ENCODE peak calls at places on chromosomes 12 and 14, in six cellular contexts. One of them, this sample, is unnamed.

GRCh38 chr14:101225729-101226152 is 322.2 kb upstream of the RTL1 start:
- DNase-seq in ovary: no peak
- DNase-seq in heart left ventricle: no peak
- DNase-seq in H54: no peak
- DNase-seq in tibial nerve: no peak
- DNase-seq in HCT116: no peak
- DNase-seq in this sample: no peak

GRCh38 chr12:4246116-4246515 is 27.4 kb upstream of the CCND2 start:
- DNase-seq in H54: no peak
- DNase-seq in heart left ventricle: no peak
- DNase-seq in tibial nerve: no peak
- DNase-seq in HCT116: no peak
- DNase-seq in ovary: no peak
- DNase-seq in this sample: no peak

GRCh38 chr14:68715032-68715924 is 77.6 kb downstream of the ZFP36L1 start:
- DNase-seq in heart left ventricle: no peak
- DNase-seq in ovary: no peak
- DNase-seq in H54: no peak
- DNase-seq in tibial nerve: no peak
- DNase-seq in HCT116: no peak
- DNase-seq in this sample: no peak

GRCh38 chr12:40016960-40017359 is 88.9 kb downstream of the SLC2A13 start:
- DNase-seq in heart left ventricle: no peak
- DNase-seq in HCT116: no peak
- DNase-seq in tibial nerve: no peak
- DNase-seq in ovary: no peak
- DNase-seq in H54: no peak
- DNase-seq in this sample: no peak

GRCh38 chr14:78758333-78758732 is 588.2 kb downstream of the NRXN3 start:
- DNase-seq in H54: no peak
- DNase-seq in tibial nerve: no peak
- DNase-seq in HCT116: peak; percentile 4
- DNase-seq in ovary: no peak
- DNase-seq in heart left ventricle: no peak
- DNase-seq in this sample: no peak

GRCh38 chr12:23472329-23472971 is 477.0 kb downstream of the SOX5 start:
- DNase-seq in HCT116: no peak
- DNase-seq in ovary: no peak
- DNase-seq in heart left ventricle: no peak
- DNase-seq in H54: no peak
- DNase-seq in tibial nerve: no peak
- DNase-seq in this sample: no peak

GRCh38 chr14:91284791-91285548 is 40.5 kb upstream of the GPR68 start:
- DNase-seq in tibial nerve: no peak
- DNase-seq in ovary: no peak
- DNase-seq in HCT116: no peak
- DNase-seq in H54: peak; percentile 49
- DNase-seq in heart left ventricle: no peak
- DNase-seq in this sample: no peak

GRCh38 chr14:95667251-95667693 is 19.0 kb upstream of the TCL1B start:
- DNase-seq in HCT116: no peak
- DNase-seq in heart left ventricle: no peak
- DNase-seq in ovary: no peak
- DNase-seq in tibial nerve: no peak
- DNase-seq in H54: no peak
- DNase-seq in this sample: peak; percentile 53

GRCh38 chr14:74401504-74402241 is 24.3 kb downstream of the SYNDIG1L start:
- DNase-seq in H54: no peak
- DNase-seq in tibial nerve: peak; percentile 9
- DNase-seq in ovary: no peak
- DNase-seq in heart left ventricle: peak; percentile 35
- DNase-seq in HCT116: no peak
- DNase-seq in this sample: peak; percentile 88

GRCh38 chr14:54683882-54684794 is 117.2 kb downstream of the SAMD4A start:
- DNase-seq in H54: no peak
- DNase-seq in tibial nerve: peak; percentile 77
- DNase-seq in heart left ventricle: no peak
- DNase-seq in ovary: no peak
- DNase-seq in HCT116: no peak
- DNase-seq in this sample: no peak

GRCh38 chr12:55729592-55730446 is 1.0 kb upstream of the CD63 start:
- DNase-seq in tibial nerve: peak; percentile 93
- DNase-seq in heart left ventricle: peak; percentile 94
- DNase-seq in H54: peak; percentile 93
- DNase-seq in HCT116: peak; percentile 68
- DNase-seq in ovary: peak; percentile 90
- DNase-seq in this sample: peak; percentile 79

GRCh38 chr12:26668847-26669246 is 164.1 kb downstream of the ITPR2 start:
- DNase-seq in HCT116: no peak
- DNase-seq in tibial nerve: no peak
- DNase-seq in heart left ventricle: no peak
- DNase-seq in ovary: no peak
- DNase-seq in H54: no peak
- DNase-seq in this sample: no peak

GRCh38 chr12:88579941-88580871 is at the start of gene KITLG:
- DNase-seq in H54: peak; percentile 68
- DNase-seq in HCT116: peak; percentile 76
- DNase-seq in heart left ventricle: peak; percentile 86
- DNase-seq in ovary: peak; percentile 64
- DNase-seq in tibial nerve: peak; percentile 71
- DNase-seq in this sample: peak; percentile 91
- TF ChIP-seq POLR2A in H54: peak; percentile 98
- TF ChIP-seq POLR2A in HCT116: peak; percentile 97
- TF ChIP-seq POLR2A in heart left ventricle: no peak
- TF ChIP-seq POLR2A in ovary: peak; percentile 47
- TF ChIP-seq POLR2A in tibial nerve: peak; percentile 57
- TF ChIP-seq POLR2A in this sample: peak; percentile 68

GRCh38 chr12:8026282-8026637 is 6.3 kb upstream of the FOXJ2 start:
- DNase-seq in H54: no peak
- DNase-seq in ovary: no peak
- DNase-seq in heart left ventricle: no peak
- DNase-seq in HCT116: no peak
- DNase-seq in tibial nerve: no peak
- DNase-seq in this sample: no peak
- TF ChIP-seq POLR2A in H54: no peak
- TF ChIP-seq POLR2A in ovary: peak; percentile 73
- TF ChIP-seq POLR2A in heart left ventricle: no peak
- TF ChIP-seq POLR2A in HCT116: no peak
- TF ChIP-seq POLR2A in tibial nerve: peak; percentile 79
- TF ChIP-seq POLR2A in this sample: no peak

GRCh38 chr12:68100241-68100640 is 59.3 kb downstream of the IFNG start:
- DNase-seq in tibial nerve: no peak
- DNase-seq in H54: no peak
- DNase-seq in ovary: no peak
- DNase-seq in heart left ventricle: no peak
- DNase-seq in HCT116: no peak
- DNase-seq in this sample: no peak
- TF ChIP-seq POLR2A in tibial nerve: no peak
- TF ChIP-seq POLR2A in H54: no peak
- TF ChIP-seq POLR2A in ovary: no peak
- TF ChIP-seq POLR2A in heart left ventricle: no peak
- TF ChIP-seq POLR2A in HCT116: no peak
- TF ChIP-seq POLR2A in this sample: no peak

GRCh38 chr12:57514720-57515467 is 5.4 kb downstream of the DDIT3 start:
- DNase-seq in ovary: no peak
- DNase-seq in heart left ventricle: no peak
- DNase-seq in HCT116: no peak
- DNase-seq in H54: no peak
- DNase-seq in tibial nerve: no peak
- DNase-seq in this sample: peak; percentile 26
- TF ChIP-seq POLR2A in ovary: no peak
- TF ChIP-seq POLR2A in heart left ventricle: no peak
- TF ChIP-seq POLR2A in HCT116: no peak
- TF ChIP-seq POLR2A in H54: no peak
- TF ChIP-seq POLR2A in tibial nerve: no peak
- TF ChIP-seq POLR2A in this sample: no peak

GRCh38 chr14:23297096-23297495 is 5.6 kb downstream of the PPP1R3E start:
- DNase-seq in H54: no peak
- DNase-seq in heart left ventricle: no peak
- DNase-seq in ovary: no peak
- DNase-seq in tibial nerve: no peak
- DNase-seq in HCT116: no peak
- DNase-seq in this sample: no peak

GRCh38 chr14:23296012-23296777 is 6.5 kb downstream of the PPP1R3E start:
- DNase-seq in HCT116: no peak
- DNase-seq in heart left ventricle: no peak
- DNase-seq in ovary: no peak
- DNase-seq in H54: no peak
- DNase-seq in tibial nerve: no peak
- DNase-seq in this sample: no peak

GRCh38 chr14:23297878-23298277 is 4.8 kb downstream of the PPP1R3E start:
- DNase-seq in heart left ventricle: no peak
- DNase-seq in HCT116: no peak
- DNase-seq in H54: no peak
- DNase-seq in ovary: no peak
- DNase-seq in tibial nerve: no peak
- DNase-seq in this sample: no peak

GRCh38 chr14:23294346-23294733 is 8.3 kb downstream of the PPP1R3E start:
- DNase-seq in ovary: no peak
- DNase-seq in heart left ventricle: no peak
- DNase-seq in H54: no peak
- DNase-seq in HCT116: no peak
- DNase-seq in tibial nerve: no peak
- DNase-seq in this sample: no peak

DNA sequence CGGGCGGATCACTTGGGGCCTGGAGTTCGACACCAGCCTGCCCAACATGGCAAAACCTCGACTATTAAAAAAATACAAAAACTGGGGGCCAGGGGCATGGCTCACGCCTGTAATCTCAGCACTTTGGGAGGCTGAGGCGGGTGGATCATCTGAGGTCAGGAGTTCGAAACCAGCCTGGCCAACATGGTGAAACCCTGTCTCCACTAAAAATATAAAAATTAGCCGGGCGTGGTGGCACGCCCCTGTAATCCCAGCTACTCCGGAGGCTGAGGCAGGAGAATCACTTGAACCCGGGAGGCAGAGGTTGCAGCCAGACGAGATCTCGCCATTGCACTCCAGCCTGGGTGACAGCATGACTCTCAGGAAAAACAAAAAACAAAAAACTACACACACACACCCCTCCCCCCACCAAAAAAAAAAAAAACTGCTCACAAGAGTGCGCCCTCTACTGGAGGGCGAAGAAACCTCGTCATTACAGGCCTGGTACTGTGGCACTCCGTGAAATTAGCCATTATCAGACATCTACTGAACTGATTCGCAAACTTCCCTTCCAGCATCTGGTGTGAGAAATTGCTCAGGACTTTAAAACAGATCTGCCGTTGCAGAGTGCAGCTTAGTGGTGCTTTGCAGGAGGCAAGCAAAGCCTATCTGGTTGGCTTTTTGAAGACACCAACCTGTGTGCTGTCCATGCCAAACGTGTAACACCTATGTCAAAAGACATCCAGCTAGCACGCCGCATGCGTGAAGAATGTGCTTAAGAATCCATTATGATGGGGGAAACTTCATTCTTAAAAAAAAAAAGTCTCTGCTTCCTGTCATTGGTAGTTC is 7.7 kb downstream of the PPP1R3E start:
- DNase-seq in ovary: no peak
- DNase-seq in HCT116: no peak
- DNase-seq in heart left ventricle: no peak
- DNase-seq in H54: no peak
- DNase-seq in tibial nerve: peak; percentile 47
- DNase-seq in this sample: peak; percentile 51
- TF ChIP-seq POLR2A in ovary: no peak
- TF ChIP-seq POLR2A in HCT116: no peak
- TF ChIP-seq POLR2A in heart left ventricle: no peak
- TF ChIP-seq POLR2A in H54: no peak
- TF ChIP-seq POLR2A in tibial nerve: no peak
- TF ChIP-seq POLR2A in this sample: no peak

GRCh38 chr12:64665506-64665905 is 55.2 kb downstream of the RASSF3 start:
- DNase-seq in tibial nerve: no peak
- DNase-seq in HCT116: no peak
- DNase-seq in ovary: no peak
- DNase-seq in H54: no peak
- DNase-seq in heart left ventricle: no peak
- DNase-seq in this sample: peak; percentile 62
- TF ChIP-seq POLR2A in tibial nerve: no peak
- TF ChIP-seq POLR2A in HCT116: no peak
- TF ChIP-seq POLR2A in ovary: no peak
- TF ChIP-seq POLR2A in H54: no peak
- TF ChIP-seq POLR2A in heart left ventricle: no peak
- TF ChIP-seq POLR2A in this sample: no peak

GRCh38 chr12:51391047-51391837 is at the start of gene GALNT6:
- DNase-seq in H54: no peak
- DNase-seq in heart left ventricle: no peak
- DNase-seq in HCT116: no peak
- DNase-seq in ovary: no peak
- DNase-seq in tibial nerve: no peak
- DNase-seq in this sample: peak; percentile 87
- TF ChIP-seq POLR2A in H54: no peak
- TF ChIP-seq POLR2A in heart left ventricle: no peak
- TF ChIP-seq POLR2A in HCT116: no peak
- TF ChIP-seq POLR2A in ovary: no peak
- TF ChIP-seq POLR2A in tibial nerve: no peak
- TF ChIP-seq POLR2A in this sample: peak; percentile 34